ENCODE peak calls at places on chromosomes 6 and 20, in eight cellular contexts. X, E, H, C, M, I, Z and W are unnamed samples.

GRCh38 chr6:44304282-44305199 is 8.6 kb downstream of the AARS2 start:
- DNase-seq in X (peak), E (peak), H (peak), C (peak), M (peak), I (peak), Z (peak), W (no peak)

GRCh38 chr6:56515081-56515905 is 127.4 kb downstream of the DST start:
- DNase-seq in X (no peak), E (no peak), H (no peak), C (no peak), M (no peak), I (no peak), Z (no peak), W (peak)

GRCh38 chr20:3248167-3248992 is 9.4 kb upstream of the SLC4A11 start:
- DNase-seq in X (no peak), E (peak), H (no peak), C (peak), M (no peak), I (peak), Z (no peak), W (no peak)

GRCh38 chr20:1664911-1665310 is 7.3 kb upstream of the SIRPG start:
- DNase-seq in X (no peak), E (no peak), H (peak), C (peak), M (no peak), I (no peak), Z (no peak), W (no peak)

GRCh38 chr6:169626169-169626833 is 75.5 kb downstream of the WDR27 start:
- DNase-seq in X (no peak), E (no peak), H (no peak), C (no peak), M (no peak), I (no peak), Z (no peak), W (no peak)

GRCh38 chr20:31862506-31862905 is 7.8 kb downstream of the DUSP15 start:
- DNase-seq in X (no peak), E (no peak), H (no peak), C (no peak), M (no peak), I (no peak), Z (no peak), W (no peak)

GRCh38 chr20:44768854-44769480 is 23.3 kb downstream of the KCNK15 start:
- DNase-seq in X (no peak), E (no peak), H (no peak), C (no peak), M (no peak), I (no peak), Z (no peak), W (no peak)

GRCh38 chr6:7542878-7543394 is 1.5 kb downstream of the DSP start:
- DNase-seq in X (peak), E (peak), H (no peak), C (peak), M (no peak), I (peak), Z (peak), W (peak)

GRCh38 chr6:122289721-122290501 is 109.5 kb upstream of the HSF2 start:
- DNase-seq in X (peak), E (peak), H (no peak), C (no peak), M (no peak), I (peak), Z (peak), W (no peak)

GRCh38 chr20:38275815-38276550 is 15.4 kb upstream of the KIAA1755 start:
- DNase-seq in X (peak), E (peak), H (no peak), C (no peak), M (no peak), I (peak), Z (no peak), W (no peak)

GRCh38 chr6:75893058-75893775 is 144.2 kb downstream of the MYO6 start:
- DNase-seq in X (peak), E (peak), H (no peak), C (peak), M (no peak), I (peak), Z (peak), W (no peak)

GRCh38 chr20:63434599-63435378 is 37.7 kb downstream of the KCNQ2 start:
- DNase-seq in X (peak), E (peak), H (peak), C (peak), M (peak), I (peak), Z (peak), W (no peak)

GRCh38 chr6:12327391-12327790 is 37.2 kb downstream of the EDN1 start:
- DNase-seq in X (peak), E (peak), H (no peak), C (no peak), M (no peak), I (no peak), Z (no peak), W (no peak)

GRCh38 chr6:53103993-53104675 is 38.9 kb downstream of the FBXO9 start:
- DNase-seq in X (peak), E (peak), H (no peak), C (no peak), M (no peak), I (peak), Z (no peak), W (no peak)

GRCh38 chr6:28291573-28291972 is 10.2 kb downstream of the PGBD1 start:
- DNase-seq in X (no peak), E (no peak), H (no peak), C (no peak), M (no peak), I (no peak), Z (no peak), W (no peak)

GRCh38 chr20:37316116-37316774 is 26.8 kb downstream of the MANBAL start:
- DNase-seq in X (no peak), E (no peak), H (peak), C (peak), M (no peak), I (peak), Z (no peak), W (no peak)

GRCh38 chr20:20364016-20364746 is 3.7 kb upstream of the INSM1 start:
- DNase-seq in X (no peak), E (no peak), H (no peak), C (peak), M (no peak), I (no peak), Z (no peak), W (no peak)

GRCh38 chr20:63955846-63956663 is at the start of gene UCKL1:
- DNase-seq in X (peak), E (peak), H (peak), C (peak), M (peak), I (peak), Z (peak), W (peak)

GRCh38 chr20:58718121-58718563 is 25.5 kb downstream of the NPEPL1 start:
- DNase-seq in X (no peak), E (no peak), H (no peak), C (no peak), M (no peak), I (no peak), Z (no peak), W (peak)

GRCh38 chr6:7902221-7902620 is 8.4 kb downstream of the TXNDC5 start:
- DNase-seq in X (no peak), E (no peak), H (no peak), C (no peak), M (no peak), I (no peak), Z (no peak), W (no peak)

GRCh38 chr6:17820055-17820454 is 113.3 kb upstream of the NUP153 start:
- DNase-seq in X (no peak), E (no peak), H (no peak), C (no peak), M (no peak), I (peak), Z (peak), W (no peak)

GRCh38 chr6:167734662-167735497 is 91.8 kb upstream of the AFDN start:
- DNase-seq in X (no peak), E (no peak), H (no peak), C (no peak), M (no peak), I (no peak), Z (no peak), W (no peak)

GRCh38 chr6:146103416-146104072 is 74.7 kb downstream of the GRM1 start:
- DNase-seq in X (no peak), E (no peak), H (no peak), C (no peak), M (no peak), I (no peak), Z (no peak), W (no peak)

GRCh38 chr6:87799651-87800050 is 97.6 kb upstream of the AKIRIN2 start:
- DNase-seq in X (no peak), E (no peak), H (no peak), C (peak), M (no peak), I (no peak), Z (no peak), W (no peak)

GRCh38 chr6:139114741-139115140 is 20.1 kb upstream of the HECA start:
- DNase-seq in X (no peak), E (no peak), H (no peak), C (no peak), M (no peak), I (no peak), Z (no peak), W (no peak)

GRCh38 chr6:28587011-28587745 is 61.5 kb downstream of the GPX5 start:
- DNase-seq in X (peak), E (peak), H (peak), C (peak), M (peak), I (peak), Z (peak), W (peak)

GRCh38 chr20:63309261-63310071 is 16.5 kb downstream of the COL20A1 start:
- DNase-seq in X (no peak), E (peak), H (no peak), C (peak), M (peak), I (peak), Z (peak), W (no peak)

GRCh38 chr6:68046756-68047155 is 588.3 kb upstream of the ADGRB3 start:
- DNase-seq in X (no peak), E (no peak), H (no peak), C (no peak), M (no peak), I (no peak), Z (no peak), W (no peak)